ENCODE peak calls at places on chromosomes 4 and X, in eight cellular contexts. J, N, B, V, G, P, Q and I are unnamed samples.

GRCh38 chrX:95754411-95754810 is 930.2 kb upstream of the DIAPH2 start:
- DNase-seq in J (no peak), N (no peak), B (no peak), V (no peak), G (no peak), P (no peak), Q (no peak), I (no peak)

GRCh38 chr4:113725963-113726362 is 35.6 kb downstream of the CAMK2D start:
- DNase-seq in J (no peak), N (no peak), B (no peak), V (no peak), G (no peak), P (no peak), Q (no peak), I (no peak)

GRCh38 chr4:128660361-128660964 is 149.0 kb upstream of the JADE1 start:
- DNase-seq in J (no peak), N (no peak), B (no peak), V (no peak), G (peak; percentile 38), P (no peak), Q (no peak), I (no peak)

GRCh38 chr4:111066887-111067286 is 444.0 kb upstream of the PITX2 start:
- DNase-seq in J (no peak), N (no peak), B (peak; percentile 34), V (no peak), G (peak; percentile 70), P (no peak), Q (no peak), I (no peak)

GRCh38 chr4:113355550-113356371 is 306.3 kb downstream of the ANK2 start:
- DNase-seq in J (no peak), N (peak; percentile 8), B (no peak), V (no peak), G (peak; percentile 97), P (no peak), Q (no peak), I (no peak)

GRCh38 chr4:10077492-10078335 is 38.9 kb downstream of the WDR1 start:
- DNase-seq in J (no peak), N (no peak), B (no peak), V (peak; percentile 14), G (no peak), P (peak; percentile 71), Q (no peak), I (no peak)

GRCh38 chr4:113692809-113693411 is 68.6 kb downstream of the CAMK2D start:
- DNase-seq in J (peak; percentile 59), N (no peak), B (no peak), V (no peak), G (no peak), P (no peak), Q (no peak), I (no peak)

GRCh38 chrX:13420545-13421183 is 100.8 kb upstream of the ATXN3L start:
- DNase-seq in J (no peak), N (no peak), B (no peak), V (no peak), G (no peak), P (no peak), Q (no peak), I (no peak)

GRCh38 chr4:95552942-95553550 is 4.3 kb upstream of the UNC5C start:
- DNase-seq in J (no peak), N (no peak), B (no peak), V (no peak), G (no peak), P (no peak), Q (no peak), I (no peak)

GRCh38 chr4:45855857-45856256 is 268.0 kb downstream of the GABRG1 start:
- DNase-seq in J (no peak), N (no peak), B (no peak), V (no peak), G (no peak), P (no peak), Q (no peak), I (no peak)

GRCh38 chrX:131827935-131828334 is 195.2 kb upstream of the STK26 start:
- DNase-seq in J (peak; percentile 27), N (no peak), B (peak; percentile 79), V (peak; percentile 17), G (no peak), P (no peak), Q (peak; percentile 20), I (peak; percentile 70)

GRCh38 chr4:39526810-39527295 is 386 bp downstream of the UGDH start:
- DNase-seq in J (peak; percentile 41), N (no peak), B (peak; percentile 29), V (no peak), G (peak; percentile 24), P (no peak), Q (no peak), I (no peak)

GRCh38 chrX:11138498-11139390 is 27.6 kb downstream of the HCCS start:
- DNase-seq in J (no peak), N (no peak), B (no peak), V (no peak), G (no peak), P (no peak), Q (no peak), I (no peak)

GRCh38 chrX:11135483-11136185 is 24.5 kb downstream of the HCCS start:
- DNase-seq in J (no peak), N (no peak), B (no peak), V (no peak), G (no peak), P (no peak), Q (no peak), I (no peak)

GRCh38 chrX:11137543-11138139 is 26.5 kb downstream of the HCCS start:
- DNase-seq in J (peak; percentile 47), N (no peak), B (peak; percentile 5), V (no peak), G (peak; percentile 13), P (no peak), Q (peak; percentile 6), I (no peak)
- TF ChIP-seq CTCF in J (peak; percentile 83), N (peak; percentile 65), B (peak; percentile 72), V (no peak), G (no peak), P (peak; percentile 56), Q (peak; percentile 51), I (no peak)

DNA sequence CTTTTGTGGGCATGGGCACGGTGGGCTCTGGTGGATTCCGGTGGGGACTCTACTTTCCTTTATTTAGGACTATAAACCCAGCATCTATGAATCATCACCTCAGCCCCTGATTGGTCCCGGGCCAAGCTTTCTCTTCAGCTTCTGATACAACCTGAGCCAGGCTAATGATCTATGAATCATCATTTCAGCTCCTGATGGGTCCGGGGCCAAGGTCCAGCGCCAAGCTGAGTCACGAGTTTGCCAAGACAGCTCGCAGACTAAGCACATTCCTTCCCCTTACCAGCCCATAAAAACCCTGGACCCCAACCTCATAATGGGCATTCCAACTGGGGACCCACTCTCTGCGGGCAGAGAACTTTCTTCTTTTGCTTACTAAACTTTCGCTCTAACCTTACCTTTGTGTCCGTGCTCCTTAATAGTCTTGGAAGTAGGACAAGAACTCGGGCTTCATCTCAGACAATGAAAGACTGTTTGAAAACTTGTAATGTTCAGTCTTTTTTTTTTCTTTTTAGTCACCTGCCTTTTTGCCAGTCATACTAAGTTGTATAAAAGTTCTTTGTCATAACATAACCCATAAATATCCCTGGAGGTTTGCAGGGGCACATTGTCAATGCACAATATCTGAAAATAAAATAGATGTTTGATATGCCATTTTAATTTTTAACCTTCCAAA is 904.9 kb upstream of the EPHA5 start:
- DNase-seq in J (no peak), N (no peak), B (no peak), V (no peak), G (peak; percentile 97), P (no peak), Q (peak; percentile 48), I (no peak)
- H3K4me3 ChIP-seq in J (no peak overlapping the region), N (no peak overlapping the region), B (no peak overlapping the region), V (no peak overlapping the region), G (no peak overlapping the region), P (no peak overlapping the region), Q (no peak overlapping the region), I (no peak overlapping the region)

GRCh38 chr4:86762649-86763048 is 86.5 kb downstream of the SLC10A6 start:
- DNase-seq in J (no peak), N (no peak), B (no peak), V (no peak), G (no peak), P (no peak), Q (no peak), I (no peak)
- H3K36me3 ChIP-seq in J (no peaks in the 10 kb centered on the region), N (no peaks in the 10 kb centered on the region), B (peaks cover 39% of the 10 kb centered on the region), V (no peaks in the 10 kb centered on the region), G (no peaks in the 10 kb centered on the region), P (peaks cover 24% of the 10 kb centered on the region), Q (no peaks in the 10 kb centered on the region), I (peaks cover 34% of the 10 kb centered on the region)

GRCh38 chr4:81625422-81626417 is 154.0 kb upstream of the RASGEF1B start:
- DNase-seq in J (no peak), N (no peak), B (no peak), V (no peak), G (no peak), P (no peak), Q (no peak), I (no peak)

GRCh38 chr4:81623434-81623833 is 151.7 kb upstream of the RASGEF1B start:
- DNase-seq in J (no peak), N (no peak), B (no peak), V (no peak), G (no peak), P (no peak), Q (no peak), I (no peak)

GRCh38 chr4:81626851-81627250 is 155.1 kb upstream of the RASGEF1B start:
- DNase-seq in J (no peak), N (no peak), B (no peak), V (no peak), G (no peak), P (no peak), Q (no peak), I (no peak)

GRCh38 chr4:81628489-81628888 is 156.8 kb upstream of the RASGEF1B start:
- DNase-seq in J (no peak), N (no peak), B (no peak), V (no peak), G (peak; percentile 7), P (no peak), Q (no peak), I (no peak)

DNA sequence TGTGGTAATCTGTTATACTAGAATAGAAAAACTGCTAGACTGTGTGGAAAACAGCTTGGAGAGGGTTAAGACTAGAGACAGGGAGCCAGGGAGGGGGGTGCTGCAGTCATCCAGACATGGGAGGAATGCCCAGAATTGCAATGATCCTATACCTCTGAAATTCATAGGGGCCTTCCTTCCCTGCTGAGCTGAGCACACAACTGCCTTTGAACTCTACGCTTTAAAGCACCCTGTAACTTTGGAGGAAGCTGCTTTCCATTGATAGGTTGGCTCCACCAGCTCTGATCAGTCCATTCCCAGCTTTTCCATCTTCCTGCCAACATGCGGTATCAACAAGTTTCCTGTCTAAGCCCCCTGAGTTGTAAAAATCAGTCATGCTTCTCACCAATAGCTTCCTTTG is 155.9 kb upstream of the RASGEF1B start:
- DNase-seq in J (no peak), N (no peak), B (no peak), V (no peak), G (no peak), P (no peak), Q (no peak), I (no peak)
- TF ChIP-seq CTCF in J (no peak), N (no peak), B (no peak), V (no peak), G (no peak), P (no peak), Q (no peak), I (no peak)